ENCODE peak calls at places on chromosome 20, in four cellular contexts. V, U, E and M are unnamed samples.

GRCh38 chr20:38278763-38279162 is 18.2 kb upstream of the KIAA1755 start:
- DNase-seq in V (no peak), U (no peak), E (no peak), M (no peak)

GRCh38 chr20:46081074-46081473 is 8.7 kb downstream of the NCOA5 start:
- DNase-seq in V (no peak), U (no peak), E (no peak), M (no peak)

GRCh38 chr20:41094656-41095055 is 42.7 kb upstream of the PLCG1 start:
- DNase-seq in V (no peak), U (no peak), E (no peak), M (no peak)

GRCh38 chr20:46207031-46207549 is 89.0 kb downstream of the CD40 start:
- DNase-seq in V (no peak), U (no peak), E (no peak), M (no peak)

GRCh38 chr20:50192364-50193168 is 1.9 kb downstream of the CEBPB start:
- DNase-seq in V (peak), U (peak), E (peak), M (peak)

GRCh38 chr20:34215711-34216381 is 25.4 kb upstream of the ASIP start:
- DNase-seq in V (peak), U (no peak), E (peak), M (peak)

GRCh38 chr20:46872315-46873211 is 22.1 kb upstream of the EYA2 start:
- DNase-seq in V (peak), U (no peak), E (no peak), M (peak)

GRCh38 chr20:8132632-8133587 is 844 bp downstream of the PLCB1 start:
- DNase-seq in V (no peak), U (no peak), E (no peak), M (peak)

GRCh38 chr20:57481281-57481711 is 43.6 kb downstream of the CTCFL start:
- DNase-seq in V (no peak), U (no peak), E (no peak), M (no peak)

GRCh38 chr20:62356948-62357667 is 10.0 kb downstream of the LAMA5 start:
- DNase-seq in V (peak), U (no peak), E (no peak), M (peak)

GRCh38 chr20:50579511-50579910 is 69.3 kb downstream of the PTPN1 start:
- DNase-seq in V (no peak), U (no peak), E (no peak), M (no peak)

GRCh38 chr20:5282561-5282960 is 34.2 kb downstream of the PROKR2 start:
- DNase-seq in V (no peak), U (no peak), E (no peak), M (no peak)

GRCh38 chr20:41118632-41119031 is 18.7 kb upstream of the PLCG1 start:
- DNase-seq in V (no peak), U (no peak), E (no peak), M (no peak)

GRCh38 chr20:20371133-20371532 is 3.2 kb downstream of the INSM1 start:
- DNase-seq in V (no peak), U (no peak), E (no peak), M (no peak)

GRCh38 chr20:16929756-16930155 is 181.6 kb downstream of the OTOR start:
- DNase-seq in V (no peak), U (no peak), E (no peak), M (no peak)

DNA sequence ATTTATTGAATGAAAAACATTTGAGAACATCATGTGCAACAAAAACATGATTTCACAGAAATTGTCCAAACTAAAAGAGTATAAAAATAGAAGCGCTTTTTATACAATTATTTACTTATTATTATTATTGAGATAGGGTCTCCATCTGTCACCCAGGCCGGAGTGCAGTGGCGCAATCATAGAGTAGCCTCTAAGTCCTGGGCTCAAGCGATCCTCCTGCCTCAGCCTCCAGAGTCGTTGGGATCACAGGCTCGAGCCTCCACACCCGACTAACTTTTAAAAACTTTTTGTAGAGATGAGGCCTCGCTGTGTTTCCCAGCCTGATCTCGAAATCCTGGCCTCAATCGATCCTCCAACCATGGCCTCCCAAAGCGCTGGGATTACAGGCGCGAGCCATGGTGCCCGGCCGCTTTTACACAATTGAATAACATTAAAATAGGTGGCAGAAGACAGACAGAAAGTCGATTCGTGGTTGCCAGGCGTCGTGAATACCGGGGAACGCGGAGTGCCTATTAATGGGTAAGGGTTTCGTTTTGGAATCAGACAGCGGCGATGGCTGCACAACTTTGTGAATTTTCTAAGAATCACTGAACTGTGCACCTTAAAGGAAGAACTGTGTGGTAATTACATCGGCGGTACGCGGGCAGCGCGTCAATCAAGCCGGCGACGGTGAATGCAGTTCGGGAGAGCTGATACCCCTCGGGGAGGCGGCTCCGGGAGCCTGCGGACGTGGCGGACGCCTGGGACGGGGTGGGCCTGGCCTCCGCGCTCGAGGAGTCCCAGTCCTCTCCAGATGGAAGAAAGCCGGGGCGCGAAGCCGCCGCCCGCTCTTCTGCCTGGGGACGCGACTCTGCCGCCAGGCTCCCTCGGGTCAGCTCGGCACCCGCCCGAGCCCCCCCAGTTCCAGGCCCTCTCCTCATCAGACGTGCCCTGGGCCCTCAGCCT is 807 bp downstream of the TBC1D20 start:
- DNase-seq in V (peak), U (no peak), E (no peak), M (peak)
- TF ChIP-seq MAX in V (peak), U (no peak), E (no peak), M (peak)

GRCh38 chr20:3813758-3814581 is 6.4 kb upstream of the AP5S1 start:
- DNase-seq in V (no peak), U (no peak), E (no peak), M (no peak)
- TF ChIP-seq JUNB in V (no peak), U (no peak), E (no peak), M (no peak)

DNA sequence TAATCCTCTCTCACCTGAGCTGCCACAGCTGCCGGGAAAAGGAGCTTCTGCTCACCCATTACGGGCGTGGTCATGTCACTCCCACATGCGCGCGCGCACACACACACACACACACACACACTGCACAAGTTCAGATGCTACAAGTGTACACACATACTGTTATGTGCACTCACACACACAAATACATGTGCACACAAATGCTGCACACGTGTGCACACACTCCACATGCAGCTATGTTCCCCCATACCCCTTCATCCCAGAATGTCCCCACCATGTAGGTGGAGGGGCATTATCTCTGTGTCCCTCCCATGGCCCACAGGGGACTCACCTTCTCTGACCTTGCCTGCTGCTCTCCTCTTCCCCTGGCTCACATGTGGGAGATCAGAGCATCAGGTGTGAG is 37.3 kb downstream of the GNAS-AS1 start:
- DNase-seq in V (no peak), U (no peak), E (no peak), M (no peak)
- TF ChIP-seq MAX in V (no peak), U (no peak), E (no peak), M (no peak)

DNA sequence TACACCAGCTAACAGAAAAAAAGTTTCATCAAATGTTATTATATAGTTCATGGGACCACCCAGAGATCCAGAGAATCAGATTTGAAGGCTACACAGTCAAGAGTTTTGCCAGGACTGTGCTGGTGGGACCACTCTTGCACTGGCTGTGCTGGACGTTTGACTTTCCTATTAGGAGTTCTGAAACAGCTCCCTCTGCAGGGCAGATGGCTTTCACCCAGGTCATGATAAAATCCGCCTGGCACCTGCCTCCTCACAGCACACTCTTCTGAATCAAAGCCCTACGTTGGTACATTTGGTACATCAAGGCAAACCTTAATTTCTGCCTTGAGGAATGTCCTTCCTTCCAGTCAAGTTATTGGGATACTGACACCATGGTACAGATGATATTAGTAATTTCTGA is 302.1 kb downstream of the ZNF217 start:
- DNase-seq in V (peak), U (no peak), E (peak), M (no peak)
- TF ChIP-seq JUNB in V (no peak), U (no peak), E (no peak), M (no peak)

DNA sequence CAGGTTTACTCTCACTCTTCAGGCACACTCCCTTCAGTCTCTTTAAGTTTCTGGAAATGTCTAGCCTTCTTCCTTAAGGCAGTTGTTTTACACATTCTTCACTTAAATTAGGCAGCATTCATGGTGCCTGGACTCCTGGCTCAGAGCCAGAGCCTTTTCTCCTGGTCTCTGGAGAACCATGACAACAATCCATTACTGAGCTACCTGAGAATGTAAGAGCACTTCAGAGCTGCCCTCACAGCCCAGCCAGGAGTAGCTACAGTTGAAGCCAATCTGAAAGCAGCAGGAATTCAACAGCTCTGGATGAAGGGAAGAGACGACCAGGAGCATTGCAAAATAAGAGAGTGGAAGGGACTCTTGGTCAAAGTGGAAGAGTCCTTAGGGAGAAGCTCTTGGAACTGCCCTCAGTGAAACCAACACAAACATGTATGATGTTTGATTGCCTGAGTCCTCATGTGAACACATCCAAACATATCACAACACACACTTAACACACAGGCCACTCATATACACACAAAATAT is 416.8 kb upstream of the SPTLC3 start:
- DNase-seq in V (no peak), U (no peak), E (no peak), M (no peak)
- TF ChIP-seq MAX in V (no peak), U (no peak), E (no peak), M (no peak)